ENCODE peak calls at places on chromosome 6, in nine cellular contexts. C is endothelial cell, D is psoas muscle, H is neural progenitor cell, Y is WERI-Rb-1, N is keratinocyte, R is cardiac muscle cell, B is Calu3, Z is heart left ventricle. M is an unnamed sample.

GRCh38 chr6:110708295-110708965 is 106.8 kb downstream of the CDK19 start:
- DNase-seq in C (no peak), D (no peak), H (no peak), Y (no peak), N (no peak), R (no peak), B (no peak), Z (no peak), M (peak)

GRCh38 chr6:158978752-158979151 is 21.2 kb downstream of the RSPH3 start:
- DNase-seq in C (no peak), D (no peak), H (no peak), Y (no peak), N (no peak), R (no peak), B (no peak), Z (no peak), M (peak)

GRCh38 chr6:90469906-90470305 is 117.0 kb downstream of the MAP3K7 start:
- DNase-seq in C (no peak), D (no peak), H (no peak), Y (no peak), N (no peak), R (no peak), B (no peak), Z (no peak), M (no peak)

GRCh38 chr6:30043744-30044143 is 17.3 kb upstream of the POLR1H start:
- DNase-seq in C (no peak), D (no peak), H (no peak), Y (no peak), N (no peak), R (no peak), B (no peak), Z (no peak), M (no peak)

GRCh38 chr6:42745083-42745637 is 743 bp downstream of the TBCC start:
- DNase-seq in C (peak), D (peak), H (peak), Y (peak), N (no peak), R (peak), B (peak), Z (peak), M (peak)

GRCh38 chr6:51464956-51465355 is 622.5 kb downstream of the PKHD1 start:
- DNase-seq in C (no peak), D (no peak), H (no peak), Y (no peak), N (no peak), R (peak), B (no peak), Z (no peak), M (no peak)

GRCh38 chr6:89724981-89725380 is 86.4 kb upstream of the LYRM2 start:
- DNase-seq in C (no peak), D (no peak), H (no peak), Y (no peak), N (no peak), R (no peak), B (no peak), Z (no peak), M (no peak)

GRCh38 chr6:15396808-15397207 is 150.9 kb downstream of the JARID2 start:
- DNase-seq in C (no peak), D (no peak), H (no peak), Y (no peak), N (no peak), R (no peak), B (no peak), Z (no peak), M (no peak)

GRCh38 chr6:100803264-100803663 is 77.9 kb downstream of the ASCC3 start:
- DNase-seq in C (no peak), D (no peak), H (no peak), Y (no peak), N (no peak), R (no peak), B (no peak), Z (no peak), M (no peak)

GRCh38 chr6:82337688-82338257 is 25.8 kb upstream of the TPBG start:
- DNase-seq in C (no peak), D (no peak), H (no peak), Y (no peak), N (peak), R (no peak), B (no peak), Z (no peak), M (no peak)

GRCh38 chr6:150208606-150209352 is 65.9 kb downstream of the PPP1R14C start:
- DNase-seq in C (no peak), D (no peak), H (no peak), Y (no peak), N (no peak), R (no peak), B (no peak), Z (no peak), M (no peak)

GRCh38 chr6:127439718-127440117 is 19.5 kb downstream of the KIAA0408 start:
- DNase-seq in C (no peak), D (no peak), H (no peak), Y (no peak), N (no peak), R (no peak), B (no peak), Z (no peak), M (no peak)

GRCh38 chr6:150739711-150740349 is 125.7 kb upstream of the MTHFD1L start:
- DNase-seq in C (no peak), D (no peak), H (no peak), Y (no peak), N (no peak), R (no peak), B (no peak), Z (no peak), M (no peak)

GRCh38 chr6:125584468-125584939 is 164.9 kb upstream of the HEY2 start:
- DNase-seq in C (no peak), D (peak), H (peak), Y (peak), N (no peak), R (peak), B (no peak), Z (peak), M (peak)
- TF ChIP-seq CTCF in C (no peak), D (peak), H (peak), Y (no peak), N (no peak), R (no peak), B (no peak), Z (no peak), M (no peak)

DNA sequence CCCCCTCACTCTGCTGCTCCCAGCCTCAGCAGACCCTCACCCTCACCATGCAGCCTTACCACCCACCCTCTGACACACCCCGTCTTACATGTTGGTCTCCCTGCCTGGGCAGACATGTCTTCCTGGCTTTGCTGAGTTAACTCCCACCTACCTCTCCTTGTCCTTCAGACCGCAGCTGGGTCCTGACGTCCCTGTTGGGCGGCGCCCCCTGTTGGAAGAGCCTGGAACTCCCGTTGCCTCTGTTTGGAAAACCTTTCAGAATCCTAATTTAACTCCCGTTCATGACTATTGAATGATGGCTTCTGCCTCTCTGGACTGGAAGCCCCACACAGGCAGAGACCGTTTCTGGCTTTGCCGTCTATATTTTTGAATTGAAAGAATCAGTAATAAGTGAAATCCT is 245.1 kb downstream of the MYLK4 start:
- DNase-seq in C (peak), D (no peak), H (peak), Y (peak), N (no peak), R (no peak), B (no peak), Z (no peak), M (no peak)
- TF ChIP-seq CTCF in C (peak), D (no peak), H (peak), Y (peak), N (peak), R (peak), B (no peak), Z (no peak), M (peak)

DNA sequence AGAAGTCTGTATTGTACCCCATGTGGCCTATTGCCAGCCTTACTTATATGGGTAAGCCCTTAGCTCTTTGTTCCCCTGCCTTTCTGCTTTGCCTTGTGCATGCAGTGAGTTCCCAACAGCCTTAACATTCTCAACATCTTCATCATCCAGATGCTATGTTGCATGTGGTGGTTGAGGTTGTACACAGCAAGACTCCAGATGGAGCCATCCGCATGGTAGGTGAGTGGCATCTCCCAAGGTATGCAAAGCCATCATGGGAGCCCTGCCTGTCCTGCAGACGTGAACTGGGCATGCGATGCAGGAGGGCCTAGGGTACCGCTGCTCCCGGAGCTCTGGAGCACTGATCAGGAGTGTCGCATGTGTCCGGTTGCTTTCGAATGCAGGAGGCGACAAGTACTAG is 16.1 kb downstream of the CEP43 start:
- DNase-seq in C (no peak), D (no peak), H (no peak), Y (no peak), N (no peak), R (no peak), B (no peak), Z (no peak), M (no peak)
- TF ChIP-seq CTCF in C (no peak), D (no peak), H (no peak), Y (no peak), N (no peak), R (no peak), B (no peak), Z (no peak), M (no peak)

GRCh38 chr6:165988757-165989456 is 178.7 kb downstream of the TBXT start:
- DNase-seq in C (no peak), D (no peak), H (peak), Y (no peak), N (no peak), R (no peak), B (no peak), Z (no peak), M (no peak)

GRCh38 chr6:165985926-165986646 is 181.6 kb downstream of the TBXT start:
- DNase-seq in C (no peak), D (no peak), H (peak), Y (no peak), N (no peak), R (no peak), B (no peak), Z (no peak), M (no peak)

GRCh38 chr6:165986647-165987482 is 180.8 kb downstream of the TBXT start:
- DNase-seq in C (no peak), D (no peak), H (peak), Y (no peak), N (no peak), R (peak), B (peak), Z (no peak), M (peak)

GRCh38 chr6:165988306-165988756 is 179.3 kb downstream of the TBXT start:
- DNase-seq in C (no peak), D (peak), H (peak), Y (no peak), N (no peak), R (peak), B (no peak), Z (no peak), M (no peak)

DNA sequence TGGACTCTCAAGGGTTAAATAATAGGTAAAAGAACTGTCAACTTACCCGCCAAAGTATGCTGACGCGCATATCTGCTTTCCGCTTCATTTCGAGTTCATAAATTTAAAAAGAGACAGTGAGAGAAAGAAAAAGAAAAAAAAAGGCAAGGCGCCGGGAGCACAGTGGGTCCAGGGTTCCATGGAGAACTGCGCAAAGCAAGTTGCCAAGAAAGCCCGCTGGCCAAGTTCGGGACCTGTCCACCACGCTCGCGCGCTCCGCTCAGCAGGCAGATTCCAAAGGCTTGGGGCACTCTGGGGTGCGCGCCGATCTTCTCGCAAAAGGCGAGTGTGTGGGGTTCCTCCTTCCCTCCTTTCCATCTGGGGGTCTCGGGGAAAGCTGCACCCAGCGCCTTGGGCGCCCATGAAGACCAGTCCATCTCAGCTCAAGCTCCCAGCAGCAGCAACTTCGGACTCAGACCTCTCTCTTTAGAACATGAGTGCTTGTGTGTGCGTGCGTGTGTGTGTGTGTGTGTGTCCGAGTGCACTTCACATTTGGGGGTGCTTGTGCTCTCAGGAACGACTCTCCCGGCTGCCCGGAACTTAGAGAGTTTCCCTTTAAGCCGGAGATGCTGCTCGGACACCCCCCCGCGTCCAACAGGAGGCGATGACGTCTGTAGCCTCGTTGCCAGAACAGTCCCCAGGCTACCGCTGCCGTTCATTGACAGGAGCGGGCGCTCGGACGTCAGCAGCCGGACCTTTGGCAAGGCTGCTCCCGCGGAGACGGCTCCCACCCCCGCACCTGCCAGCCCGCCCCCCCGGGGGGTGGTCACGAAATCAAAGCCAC is 180.0 kb downstream of the TBXT start:
- DNase-seq in C (peak), D (peak), H (peak), Y (no peak), N (no peak), R (peak), B (peak), Z (peak), M (peak)
- TF ChIP-seq CTCF in C (no peak), D (no peak), H (no peak), Y (no peak), N (no peak), R (no peak), B (no peak), Z (no peak), M (no peak)

GRCh38 chr6:80227545-80227944 is 121.1 kb downstream of the BCKDHB start:
- DNase-seq in C (no peak), D (no peak), H (no peak), Y (no peak), N (no peak), R (no peak), B (no peak), Z (no peak), M (no peak)

GRCh38 chr6:80226156-80226555 is 119.7 kb downstream of the BCKDHB start:
- DNase-seq in C (no peak), D (no peak), H (no peak), Y (no peak), N (no peak), R (no peak), B (no peak), Z (no peak), M (no peak)

GRCh38 chr6:80223743-80224212 is 117.3 kb downstream of the BCKDHB start:
- DNase-seq in C (no peak), D (no peak), H (no peak), Y (no peak), N (no peak), R (no peak), B (no peak), Z (peak), M (peak)

GRCh38 chr6:80226699-80227098 is 120.2 kb downstream of the BCKDHB start:
- DNase-seq in C (no peak), D (no peak), H (no peak), Y (no peak), N (no peak), R (no peak), B (no peak), Z (no peak), M (no peak)
- TF ChIP-seq CTCF in C (no peak), D (no peak), H (no peak), Y (no peak), N (no peak), R (no peak), B (no peak), Z (no peak), M (no peak)